ENCODE peak calls at places on chromosomes 4 and X, in ten cellular contexts. One of them, this sample, is unnamed.

GRCh38 chrX:140091276-140091886 is 126.1 kb upstream of the CXorf66 start:
- DNase-seq in PC-9: no peak
- DNase-seq in GM19239: peak
- DNase-seq in tibial artery: no peak
- DNase-seq in endothelial cell: peak
- DNase-seq in nephron progenitor cell: peak
- DNase-seq in A172: no peak
- DNase-seq in lower leg skin: peak
- DNase-seq in anterior cingulate cortex: peak
- DNase-seq in germinal center: peak
- DNase-seq in this sample: peak

GRCh38 chr4:107166181-107166580 is 130.1 kb upstream of the DKK2 start:
- DNase-seq in PC-9: no peak
- DNase-seq in GM19239: no peak
- DNase-seq in tibial artery: no peak
- DNase-seq in endothelial cell: no peak
- DNase-seq in nephron progenitor cell: no peak
- DNase-seq in A172: no peak
- DNase-seq in lower leg skin: no peak
- DNase-seq in anterior cingulate cortex: no peak
- DNase-seq in germinal center: no peak
- DNase-seq in this sample: no peak

GRCh38 chr4:40066651-40067050 is 10.0 kb downstream of the N4BP2 start:
- DNase-seq in PC-9: no peak
- DNase-seq in GM19239: no peak
- DNase-seq in tibial artery: no peak
- DNase-seq in endothelial cell: no peak
- DNase-seq in nephron progenitor cell: no peak
- DNase-seq in A172: no peak
- DNase-seq in lower leg skin: no peak
- DNase-seq in anterior cingulate cortex: no peak
- DNase-seq in germinal center: no peak
- DNase-seq in this sample: no peak

GRCh38 chr4:43837604-43838003 is 611.0 kb downstream of the KCTD8 start:
- DNase-seq in PC-9: no peak
- DNase-seq in GM19239: no peak
- DNase-seq in tibial artery: no peak
- DNase-seq in endothelial cell: no peak
- DNase-seq in nephron progenitor cell: no peak
- DNase-seq in A172: no peak
- DNase-seq in lower leg skin: no peak
- DNase-seq in anterior cingulate cortex: no peak
- DNase-seq in germinal center: no peak
- DNase-seq in this sample: no peak

GRCh38 chrX:50707955-50708694 is 105.9 kb downstream of the SHROOM4 start:
- DNase-seq in PC-9: no peak
- DNase-seq in GM19239: no peak
- DNase-seq in tibial artery: no peak
- DNase-seq in endothelial cell: no peak
- DNase-seq in nephron progenitor cell: no peak
- DNase-seq in A172: no peak
- DNase-seq in lower leg skin: no peak
- DNase-seq in anterior cingulate cortex: no peak
- DNase-seq in germinal center: no peak
- DNase-seq in this sample: peak

GRCh38 chr4:157687971-157688370 is 467.4 kb downstream of the GRIA2 start:
- DNase-seq in PC-9: no peak
- DNase-seq in GM19239: no peak
- DNase-seq in tibial artery: no peak
- DNase-seq in endothelial cell: no peak
- DNase-seq in nephron progenitor cell: no peak
- DNase-seq in A172: no peak
- DNase-seq in lower leg skin: no peak
- DNase-seq in anterior cingulate cortex: no peak
- DNase-seq in germinal center: no peak
- DNase-seq in this sample: no peak

GRCh38 chr4:98773638-98774037 is 115.2 kb upstream of the TSPAN5 start:
- DNase-seq in PC-9: no peak
- DNase-seq in GM19239: no peak
- DNase-seq in tibial artery: no peak
- DNase-seq in endothelial cell: no peak
- DNase-seq in nephron progenitor cell: no peak
- DNase-seq in A172: no peak
- DNase-seq in lower leg skin: no peak
- DNase-seq in anterior cingulate cortex: no peak
- DNase-seq in germinal center: no peak
- DNase-seq in this sample: no peak

GRCh38 chr4:185424905-185425599 is 712 bp downstream of the UFSP2 start:
- DNase-seq in PC-9: peak
- DNase-seq in GM19239: no peak
- DNase-seq in tibial artery: no peak
- DNase-seq in endothelial cell: no peak
- DNase-seq in nephron progenitor cell: no peak
- DNase-seq in A172: peak
- DNase-seq in lower leg skin: no peak
- DNase-seq in anterior cingulate cortex: no peak
- DNase-seq in germinal center: no peak
- DNase-seq in this sample: no peak

GRCh38 chrX:134898450-134898849 is 92.3 kb upstream of the SMIM10 start:
- DNase-seq in PC-9: no peak
- DNase-seq in GM19239: no peak
- DNase-seq in tibial artery: no peak
- DNase-seq in endothelial cell: no peak
- DNase-seq in nephron progenitor cell: no peak
- DNase-seq in A172: no peak
- DNase-seq in lower leg skin: no peak
- DNase-seq in anterior cingulate cortex: no peak
- DNase-seq in germinal center: no peak
- DNase-seq in this sample: no peak

GRCh38 chr4:67700119-67700873 is 659 bp downstream of the UBA6 start:
- DNase-seq in PC-9: no peak
- DNase-seq in GM19239: peak
- DNase-seq in tibial artery: no peak
- DNase-seq in endothelial cell: no peak
- DNase-seq in nephron progenitor cell: no peak
- DNase-seq in A172: no peak
- DNase-seq in lower leg skin: no peak
- DNase-seq in anterior cingulate cortex: no peak
- DNase-seq in germinal center: peak
- DNase-seq in this sample: peak

GRCh38 chrX:2502668-2503519 is 2.1 kb upstream of the DHRSX start:
- DNase-seq in PC-9: peak
- DNase-seq in GM19239: no peak
- DNase-seq in tibial artery: no peak
- DNase-seq in endothelial cell: no peak
- DNase-seq in nephron progenitor cell: peak
- DNase-seq in A172: peak
- DNase-seq in lower leg skin: peak
- DNase-seq in anterior cingulate cortex: no peak
- DNase-seq in germinal center: no peak
- DNase-seq in this sample: no peak

GRCh38 chr4:130646886-130647285 is 1550.9 kb downstream of the C4orf33 start:
- DNase-seq in PC-9: no peak
- DNase-seq in GM19239: no peak
- DNase-seq in tibial artery: no peak
- DNase-seq in endothelial cell: no peak
- DNase-seq in nephron progenitor cell: no peak
- DNase-seq in A172: no peak
- DNase-seq in lower leg skin: no peak
- DNase-seq in anterior cingulate cortex: no peak
- DNase-seq in germinal center: no peak
- DNase-seq in this sample: no peak

GRCh38 chr4:118373614-118374255 is 20.9 kb upstream of the PRSS12 start:
- DNase-seq in PC-9: no peak
- DNase-seq in GM19239: no peak
- DNase-seq in tibial artery: no peak
- DNase-seq in endothelial cell: no peak
- DNase-seq in nephron progenitor cell: no peak
- DNase-seq in A172: no peak
- DNase-seq in lower leg skin: no peak
- DNase-seq in anterior cingulate cortex: no peak
- DNase-seq in germinal center: no peak
- DNase-seq in this sample: no peak

GRCh38 chr4:17510582-17510981 is 1.3 kb downstream of the QDPR start:
- DNase-seq in PC-9: no peak
- DNase-seq in GM19239: no peak
- DNase-seq in tibial artery: no peak
- DNase-seq in endothelial cell: no peak
- DNase-seq in nephron progenitor cell: no peak
- DNase-seq in A172: no peak
- DNase-seq in lower leg skin: no peak
- DNase-seq in anterior cingulate cortex: no peak
- DNase-seq in germinal center: no peak
- DNase-seq in this sample: no peak

GRCh38 chrX:78024349-78025108 is 55.1 kb upstream of the PGAM4 start:
- DNase-seq in PC-9: peak
- DNase-seq in GM19239: peak
- DNase-seq in tibial artery: peak
- DNase-seq in endothelial cell: peak
- DNase-seq in nephron progenitor cell: no peak
- DNase-seq in A172: peak
- DNase-seq in lower leg skin: no peak
- DNase-seq in anterior cingulate cortex: no peak
- DNase-seq in germinal center: peak
- DNase-seq in this sample: peak

GRCh38 chrX:115177941-115178340 is 11.3 kb upstream of the RBMXL3 start:
- DNase-seq in PC-9: no peak
- DNase-seq in GM19239: no peak
- DNase-seq in tibial artery: no peak
- DNase-seq in endothelial cell: no peak
- DNase-seq in nephron progenitor cell: no peak
- DNase-seq in A172: no peak
- DNase-seq in lower leg skin: no peak
- DNase-seq in anterior cingulate cortex: no peak
- DNase-seq in germinal center: no peak
- DNase-seq in this sample: no peak

This sample was measured in AG20443.